ENCODE peak calls at places on chromosomes 12 and 14, in five cellular contexts. One of them, this sample, is unnamed.

GRCh38 chr12:73547421-73547820 is 990.2 kb upstream of the ATXN7L3B start:
- DNase-seq in lung: no peak
- DNase-seq in heart left ventricle: no peak
- DNase-seq in hepatocyte: no peak
- DNase-seq in fibroblast of lung: no peak
- DNase-seq in this sample: no peak

GRCh38 chr12:40016960-40017359 is 88.9 kb downstream of the SLC2A13 start:
- DNase-seq in lung: no peak
- DNase-seq in fibroblast of lung: peak; percentile 11
- DNase-seq in heart left ventricle: no peak
- DNase-seq in hepatocyte: peak; percentile 42
- DNase-seq in this sample: no peak

GRCh38 chr12:31813305-31813704 is 84.5 kb upstream of the AMN1 start:
- DNase-seq in lung: no peak
- DNase-seq in fibroblast of lung: no peak
- DNase-seq in hepatocyte: peak; percentile 26
- DNase-seq in heart left ventricle: no peak
- DNase-seq in this sample: no peak

GRCh38 chr12:104610513-104611235 is 153.9 kb downstream of the CHST11 start:
- DNase-seq in fibroblast of lung: no peak
- DNase-seq in heart left ventricle: no peak
- DNase-seq in lung: no peak
- DNase-seq in hepatocyte: no peak
- DNase-seq in this sample: no peak

GRCh38 chr12:108689314-108690190 is 41.8 kb downstream of the CORO1C start:
- DNase-seq in heart left ventricle: peak; percentile 57
- DNase-seq in lung: no peak
- DNase-seq in hepatocyte: peak; percentile 27
- DNase-seq in fibroblast of lung: peak; percentile 60
- DNase-seq in this sample: no peak

GRCh38 chr14:22407033-22407432 is 182.0 kb downstream of the DAD1 start:
- DNase-seq in hepatocyte: no peak
- DNase-seq in heart left ventricle: no peak
- DNase-seq in fibroblast of lung: no peak
- DNase-seq in lung: no peak
- DNase-seq in this sample: no peak

GRCh38 chr12:104971276-104971675 is 13.2 kb upstream of the SLC41A2 start:
- DNase-seq in lung: no peak
- DNase-seq in fibroblast of lung: peak; percentile 40
- DNase-seq in hepatocyte: no peak
- DNase-seq in heart left ventricle: no peak
- DNase-seq in this sample: no peak

GRCh38 chr14:51337520-51337919 is 97.5 kb downstream of the TMX1 start:
- DNase-seq in hepatocyte: no peak
- DNase-seq in lung: no peak
- DNase-seq in heart left ventricle: no peak
- DNase-seq in fibroblast of lung: no peak
- DNase-seq in this sample: no peak

GRCh38 chr12:130879212-130879686 is 7.4 kb downstream of the RAN start:
- DNase-seq in hepatocyte: no peak
- DNase-seq in fibroblast of lung: no peak
- DNase-seq in heart left ventricle: no peak
- DNase-seq in lung: no peak
- DNase-seq in this sample: no peak

GRCh38 chr14:59123975-59124374 is 64.5 kb upstream of the DAAM1 start:
- DNase-seq in hepatocyte: peak; percentile 18
- DNase-seq in heart left ventricle: no peak
- DNase-seq in fibroblast of lung: no peak
- DNase-seq in lung: no peak
- DNase-seq in this sample: no peak

GRCh38 chr12:93417967-93418480 is 23.7 kb downstream of the UBE2N start:
- DNase-seq in hepatocyte: no peak
- DNase-seq in fibroblast of lung: no peak
- DNase-seq in lung: no peak
- DNase-seq in heart left ventricle: no peak
- DNase-seq in this sample: no peak
- H3K4me1 ChIP-seq in hepatocyte: no peaks in the 10 kb centered on the region
- H3K4me1 ChIP-seq in fibroblast of lung: peaks cover 12% of the 10 kb centered on the region
- H3K4me1 ChIP-seq in lung: peaks cover 4% of the 10 kb centered on the region
- H3K4me1 ChIP-seq in heart left ventricle: peaks cover 10% of the 10 kb centered on the region
- H3K4me1 ChIP-seq in this sample: peaks cover 71% of the 10 kb centered on the region

DNA sequence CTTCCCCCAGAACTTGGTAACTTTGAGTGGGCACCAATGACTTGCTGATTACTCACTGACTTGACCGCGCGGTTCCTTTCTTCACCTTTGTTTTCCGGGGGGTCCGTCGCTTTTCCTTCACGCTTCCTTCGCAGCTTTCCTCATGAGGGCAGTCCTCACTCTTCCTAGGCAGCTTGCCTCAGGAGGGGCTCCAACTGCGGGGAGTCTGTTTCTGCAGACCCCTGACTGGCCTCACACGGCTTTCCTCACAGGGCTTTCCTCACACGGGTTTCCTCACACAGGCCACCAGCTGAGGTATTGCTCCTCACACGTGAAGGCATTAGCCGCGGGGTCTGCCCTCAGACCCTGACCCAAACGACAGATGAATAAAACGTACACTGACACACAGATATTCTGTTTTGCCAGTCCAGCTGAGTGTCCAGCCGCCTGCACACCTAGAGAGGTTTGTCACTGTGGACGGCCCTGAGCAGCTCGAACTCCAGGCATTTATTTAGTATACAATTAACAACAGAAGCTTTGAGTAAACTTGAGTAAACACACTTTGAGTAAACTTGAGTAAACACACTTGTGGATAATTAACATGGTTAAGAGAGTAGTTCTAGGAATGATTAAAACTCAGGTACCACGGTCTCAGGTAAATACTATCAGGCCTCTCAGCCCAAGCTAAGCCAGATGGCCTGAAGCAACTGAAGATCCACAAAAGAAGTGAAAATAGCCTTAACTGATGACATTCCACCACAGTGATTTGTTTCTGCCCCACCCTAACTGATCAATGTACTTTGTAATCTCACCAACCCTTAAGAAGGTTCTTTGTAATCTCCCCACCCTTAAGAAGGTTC is 16.1 kb upstream of the LYZ start:
- DNase-seq in fibroblast of lung: no peak
- DNase-seq in lung: no peak
- DNase-seq in heart left ventricle: no peak
- DNase-seq in hepatocyte: no peak
- DNase-seq in this sample: no peak
- H3K4me3 ChIP-seq in fibroblast of lung: no peak overlapping the region
- H3K4me3 ChIP-seq in lung: no peak overlapping the region
- H3K4me3 ChIP-seq in heart left ventricle: peak overlapping the region; percentile 48
- H3K4me3 ChIP-seq in hepatocyte: peak overlapping the region; percentile 34
- H3K4me3 ChIP-seq in this sample: peak overlapping the region; percentile 54

GRCh38 chr12:115023898-115024297 is 339.9 kb upstream of the TBX3 start:
- DNase-seq in fibroblast of lung: no peak
- DNase-seq in heart left ventricle: peak; percentile 23
- DNase-seq in hepatocyte: no peak
- DNase-seq in lung: no peak
- DNase-seq in this sample: no peak
- H3K27ac ChIP-seq in fibroblast of lung: no peak overlapping the region
- H3K27ac ChIP-seq in heart left ventricle: no peak overlapping the region
- H3K27ac ChIP-seq in hepatocyte: no peak overlapping the region
- H3K27ac ChIP-seq in lung: no peak overlapping the region
- H3K27ac ChIP-seq in this sample: peak overlapping the region; percentile 46

GRCh38 chr12:5987573-5987972 is 42.5 kb upstream of the ANO2 start:
- DNase-seq in hepatocyte: no peak
- DNase-seq in fibroblast of lung: no peak
- DNase-seq in heart left ventricle: no peak
- DNase-seq in lung: no peak
- DNase-seq in this sample: no peak

GRCh38 chr12:5988659-5989116 is 43.6 kb upstream of the ANO2 start:
- DNase-seq in hepatocyte: peak; percentile 91
- DNase-seq in heart left ventricle: peak; percentile 74
- DNase-seq in fibroblast of lung: peak; percentile 57
- DNase-seq in lung: peak; percentile 66
- DNase-seq in this sample: peak; percentile 77

GRCh38 chr12:5984873-5985272 is 39.8 kb upstream of the ANO2 start:
- DNase-seq in heart left ventricle: no peak
- DNase-seq in hepatocyte: no peak
- DNase-seq in fibroblast of lung: no peak
- DNase-seq in lung: no peak
- DNase-seq in this sample: no peak

GRCh38 chr12:5988088-5988487 is 43.0 kb upstream of the ANO2 start:
- DNase-seq in lung: no peak
- DNase-seq in hepatocyte: no peak
- DNase-seq in heart left ventricle: no peak
- DNase-seq in fibroblast of lung: no peak
- DNase-seq in this sample: no peak

DNA sequence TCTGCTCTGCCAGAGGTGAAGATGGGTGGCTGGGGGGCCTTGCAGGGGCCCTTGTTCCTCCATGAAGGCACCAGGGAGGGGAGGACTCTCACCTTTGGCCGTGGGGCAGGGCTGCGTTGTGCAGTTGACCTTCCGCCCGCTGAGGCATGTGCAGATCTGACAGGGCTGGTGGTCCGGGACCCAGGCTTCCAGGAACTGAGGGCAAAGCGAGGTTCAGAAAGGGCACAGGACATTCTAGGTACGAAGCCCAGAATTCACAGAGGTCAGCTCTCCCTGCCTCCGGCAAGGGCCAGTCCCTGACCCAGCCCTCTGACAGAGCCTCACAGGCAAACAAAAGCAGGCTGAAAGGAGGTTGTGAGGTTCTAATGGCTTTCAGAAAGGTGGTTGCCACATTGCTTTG is 40.4 kb upstream of the ANO2 start:
- DNase-seq in lung: no peak
- DNase-seq in fibroblast of lung: no peak
- DNase-seq in heart left ventricle: no peak
- DNase-seq in hepatocyte: no peak
- DNase-seq in this sample: no peak
- H3K4me1 ChIP-seq in lung: no peaks in the 10 kb centered on the region
- H3K4me1 ChIP-seq in fibroblast of lung: no peaks in the 10 kb centered on the region
- H3K4me1 ChIP-seq in heart left ventricle: peaks cover 3% of the 10 kb centered on the region
- H3K4me1 ChIP-seq in hepatocyte: no peaks in the 10 kb centered on the region
- H3K4me1 ChIP-seq in this sample: no peaks in the 10 kb centered on the region

GRCh38 chr12:53049582-53050318 is at the start of gene TNS2:
- DNase-seq in fibroblast of lung: peak; percentile 57
- DNase-seq in lung: peak; percentile 82
- DNase-seq in hepatocyte: peak; percentile 75
- DNase-seq in heart left ventricle: peak; percentile 89
- DNase-seq in this sample: peak; percentile 84

GRCh38 chr12:53052419-53053222 is 2.8 kb downstream of the TNS2 start:
- DNase-seq in heart left ventricle: peak; percentile 93
- DNase-seq in lung: peak; percentile 91
- DNase-seq in hepatocyte: peak; percentile 65
- DNase-seq in fibroblast of lung: peak; percentile 81
- DNase-seq in this sample: peak; percentile 94

GRCh38 chr12:53051881-53052412 is 2.1 kb downstream of the TNS2 start:
- DNase-seq in hepatocyte: no peak
- DNase-seq in lung: peak; percentile 28
- DNase-seq in heart left ventricle: no peak
- DNase-seq in fibroblast of lung: no peak
- DNase-seq in this sample: no peak

GRCh38 chr12:53050426-53051057 is 677 bp downstream of the TNS2 start:
- DNase-seq in heart left ventricle: no peak
- DNase-seq in hepatocyte: no peak
- DNase-seq in lung: peak; percentile 29
- DNase-seq in fibroblast of lung: no peak
- DNase-seq in this sample: no peak

GRCh38 chr12:53051058-53051880 is 1.4 kb downstream of the TNS2 start:
- DNase-seq in fibroblast of lung: peak; percentile 55
- DNase-seq in hepatocyte: peak; percentile 74
- DNase-seq in lung: peak; percentile 68
- DNase-seq in heart left ventricle: peak; percentile 76
- DNase-seq in this sample: peak; percentile 73
- H3K4me3 ChIP-seq in fibroblast of lung: peak overlapping the region; percentile 90
- H3K4me3 ChIP-seq in hepatocyte: peak overlapping the region; percentile 9
- H3K4me3 ChIP-seq in lung: peak overlapping the region; percentile 73
- H3K4me3 ChIP-seq in heart left ventricle: peak overlapping the region; percentile 73
- H3K4me3 ChIP-seq in this sample: peak overlapping the region; percentile 72

This sample was measured in heart right ventricle.